ENCODE peak calls at places on chromosomes 7 and 10, in nine cellular contexts. One of them, this sample, is unnamed.

GRCh38 chr10:36624551-36625100 is 500.8 kb upstream of the ANKRD30A start:
- DNase-seq in NCI-H446 treated with DMSO at 0.1 percent for 48 hours: no peak
- DNase-seq in right cardiac atrium: no peak
- DNase-seq in NCI-H460: no peak
- DNase-seq in non-pigmented ciliary epithelial cell: no peak
- DNase-seq in T-helper 2 cell: no peak
- DNase-seq in endothelial cell: no peak
- DNase-seq in AG09309: no peak
- DNase-seq in neuronal stem cell: no peak
- DNase-seq in this sample: no peak

GRCh38 chr10:101778151-101778780 is 2.4 kb upstream of the FGF8 start:
- DNase-seq in NCI-H460: no peak
- DNase-seq in NCI-H446 treated with DMSO at 0.1 percent for 48 hours: no peak
- DNase-seq in endothelial cell: no peak
- DNase-seq in neuronal stem cell: no peak
- DNase-seq in AG09309: no peak
- DNase-seq in right cardiac atrium: no peak
- DNase-seq in non-pigmented ciliary epithelial cell: no peak
- DNase-seq in T-helper 2 cell: no peak
- DNase-seq in this sample: no peak

GRCh38 chr7:20561908-20562307 is 53.6 kb upstream of the ABCB5 start:
- DNase-seq in AG09309: no peak
- DNase-seq in NCI-H460: no peak
- DNase-seq in non-pigmented ciliary epithelial cell: no peak
- DNase-seq in T-helper 2 cell: no peak
- DNase-seq in neuronal stem cell: no peak
- DNase-seq in right cardiac atrium: no peak
- DNase-seq in endothelial cell: no peak
- DNase-seq in NCI-H446 treated with DMSO at 0.1 percent for 48 hours: no peak
- DNase-seq in this sample: no peak

GRCh38 chr7:149635561-149636329 is 137.6 kb downstream of the ZNF467 start:
- DNase-seq in AG09309: no peak
- DNase-seq in T-helper 2 cell: no peak
- DNase-seq in right cardiac atrium: no peak
- DNase-seq in endothelial cell: no peak
- DNase-seq in neuronal stem cell: no peak
- DNase-seq in NCI-H460: no peak
- DNase-seq in NCI-H446 treated with DMSO at 0.1 percent for 48 hours: no peak
- DNase-seq in non-pigmented ciliary epithelial cell: no peak
- DNase-seq in this sample: no peak

GRCh38 chr7:98555403-98555802 is 61.7 kb upstream of the NPTX2 start:
- DNase-seq in NCI-H460: no peak
- DNase-seq in right cardiac atrium: no peak
- DNase-seq in AG09309: no peak
- DNase-seq in non-pigmented ciliary epithelial cell: no peak
- DNase-seq in NCI-H446 treated with DMSO at 0.1 percent for 48 hours: no peak
- DNase-seq in neuronal stem cell: no peak
- DNase-seq in endothelial cell: no peak
- DNase-seq in T-helper 2 cell: no peak
- DNase-seq in this sample: no peak

GRCh38 chr7:36082910-36083309 is 70.1 kb upstream of the EEPD1 start:
- DNase-seq in right cardiac atrium: no peak
- DNase-seq in non-pigmented ciliary epithelial cell: no peak
- DNase-seq in T-helper 2 cell: no peak
- DNase-seq in neuronal stem cell: no peak
- DNase-seq in AG09309: no peak
- DNase-seq in endothelial cell: no peak
- DNase-seq in NCI-H446 treated with DMSO at 0.1 percent for 48 hours: no peak
- DNase-seq in NCI-H460: no peak
- DNase-seq in this sample: no peak

GRCh38 chr7:117217636-117218035 is 105.2 kb downstream of the WNT2 start:
- DNase-seq in AG09309: peak; percentile 86
- DNase-seq in NCI-H460: no peak
- DNase-seq in right cardiac atrium: no peak
- DNase-seq in neuronal stem cell: no peak
- DNase-seq in non-pigmented ciliary epithelial cell: peak; percentile 54
- DNase-seq in T-helper 2 cell: no peak
- DNase-seq in NCI-H446 treated with DMSO at 0.1 percent for 48 hours: no peak
- DNase-seq in endothelial cell: no peak
- DNase-seq in this sample: no peak

GRCh38 chr10:28365840-28366239 is 63.0 kb upstream of the MPP7 start:
- DNase-seq in NCI-H446 treated with DMSO at 0.1 percent for 48 hours: no peak
- DNase-seq in neuronal stem cell: no peak
- DNase-seq in T-helper 2 cell: no peak
- DNase-seq in endothelial cell: no peak
- DNase-seq in AG09309: no peak
- DNase-seq in non-pigmented ciliary epithelial cell: no peak
- DNase-seq in NCI-H460: no peak
- DNase-seq in right cardiac atrium: no peak
- DNase-seq in this sample: no peak

GRCh38 chr10:72072639-72073038 is 15.7 kb downstream of the SPOCK2 start:
- DNase-seq in neuronal stem cell: no peak
- DNase-seq in AG09309: no peak
- DNase-seq in endothelial cell: no peak
- DNase-seq in NCI-H446 treated with DMSO at 0.1 percent for 48 hours: no peak
- DNase-seq in NCI-H460: no peak
- DNase-seq in right cardiac atrium: no peak
- DNase-seq in T-helper 2 cell: no peak
- DNase-seq in non-pigmented ciliary epithelial cell: no peak
- DNase-seq in this sample: no peak

GRCh38 chr10:14383266-14383665 is 52.5 kb upstream of the FRMD4A start:
- DNase-seq in T-helper 2 cell: no peak
- DNase-seq in NCI-H446 treated with DMSO at 0.1 percent for 48 hours: no peak
- DNase-seq in non-pigmented ciliary epithelial cell: no peak
- DNase-seq in NCI-H460: no peak
- DNase-seq in neuronal stem cell: no peak
- DNase-seq in endothelial cell: no peak
- DNase-seq in AG09309: no peak
- DNase-seq in right cardiac atrium: no peak
- DNase-seq in this sample: no peak

GRCh38 chr7:156096806-156097538 is 284.7 kb upstream of the SHH start:
- DNase-seq in endothelial cell: no peak
- DNase-seq in NCI-H460: no peak
- DNase-seq in right cardiac atrium: no peak
- DNase-seq in T-helper 2 cell: no peak
- DNase-seq in non-pigmented ciliary epithelial cell: no peak
- DNase-seq in neuronal stem cell: no peak
- DNase-seq in AG09309: no peak
- DNase-seq in NCI-H446 treated with DMSO at 0.1 percent for 48 hours: no peak
- DNase-seq in this sample: no peak

GRCh38 chr10:33005322-33006282 is 47.6 kb upstream of the ITGB1 start:
- DNase-seq in non-pigmented ciliary epithelial cell: peak; percentile 93
- DNase-seq in NCI-H460: peak; percentile 78
- DNase-seq in T-helper 2 cell: peak; percentile 34
- DNase-seq in AG09309: peak; percentile 97
- DNase-seq in NCI-H446 treated with DMSO at 0.1 percent for 48 hours: no peak
- DNase-seq in endothelial cell: peak; percentile 68
- DNase-seq in right cardiac atrium: peak; percentile 91
- DNase-seq in neuronal stem cell: peak; percentile 18
- DNase-seq in this sample: no peak

GRCh38 chr7:124779194-124779593 is 13.6 kb upstream of the GPR37 start:
- DNase-seq in right cardiac atrium: no peak
- DNase-seq in endothelial cell: no peak
- DNase-seq in AG09309: no peak
- DNase-seq in non-pigmented ciliary epithelial cell: no peak
- DNase-seq in T-helper 2 cell: no peak
- DNase-seq in neuronal stem cell: no peak
- DNase-seq in NCI-H460: no peak
- DNase-seq in NCI-H446 treated with DMSO at 0.1 percent for 48 hours: no peak
- DNase-seq in this sample: no peak

GRCh38 chr10:132884691-132885271 is 57.6 kb downstream of the CFAP46 start:
- DNase-seq in AG09309: no peak
- DNase-seq in non-pigmented ciliary epithelial cell: no peak
- DNase-seq in right cardiac atrium: no peak
- DNase-seq in neuronal stem cell: no peak
- DNase-seq in NCI-H460: no peak
- DNase-seq in endothelial cell: no peak
- DNase-seq in NCI-H446 treated with DMSO at 0.1 percent for 48 hours: no peak
- DNase-seq in T-helper 2 cell: no peak
- DNase-seq in this sample: no peak

GRCh38 chr10:28631896-28632596 is 45.3 kb upstream of the BAMBI start:
- DNase-seq in non-pigmented ciliary epithelial cell: no peak
- DNase-seq in NCI-H446 treated with DMSO at 0.1 percent for 48 hours: no peak
- DNase-seq in AG09309: no peak
- DNase-seq in NCI-H460: no peak
- DNase-seq in neuronal stem cell: no peak
- DNase-seq in T-helper 2 cell: no peak
- DNase-seq in endothelial cell: no peak
- DNase-seq in right cardiac atrium: no peak
- DNase-seq in this sample: no peak

GRCh38 chr10:70455213-70455630 is 13.7 kb upstream of the NODAL start:
- DNase-seq in AG09309: no peak
- DNase-seq in NCI-H446 treated with DMSO at 0.1 percent for 48 hours: no peak
- DNase-seq in endothelial cell: no peak
- DNase-seq in non-pigmented ciliary epithelial cell: no peak
- DNase-seq in NCI-H460: no peak
- DNase-seq in T-helper 2 cell: no peak
- DNase-seq in neuronal stem cell: no peak
- DNase-seq in right cardiac atrium: no peak
- DNase-seq in this sample: no peak

GRCh38 chr7:102205915-102206314 is 80.8 kb upstream of the SH2B2 start:
- DNase-seq in NCI-H460: no peak
- DNase-seq in endothelial cell: no peak
- DNase-seq in T-helper 2 cell: no peak
- DNase-seq in AG09309: no peak
- DNase-seq in right cardiac atrium: no peak
- DNase-seq in neuronal stem cell: no peak
- DNase-seq in NCI-H446 treated with DMSO at 0.1 percent for 48 hours: no peak
- DNase-seq in non-pigmented ciliary epithelial cell: no peak
- DNase-seq in this sample: no peak

GRCh38 chr7:132557489-132558044 is 18.7 kb downstream of the PLXNA4 start:
- DNase-seq in neuronal stem cell: no peak
- DNase-seq in NCI-H446 treated with DMSO at 0.1 percent for 48 hours: no peak
- DNase-seq in T-helper 2 cell: no peak
- DNase-seq in right cardiac atrium: no peak
- DNase-seq in NCI-H460: no peak
- DNase-seq in endothelial cell: no peak
- DNase-seq in non-pigmented ciliary epithelial cell: no peak
- DNase-seq in AG09309: no peak
- DNase-seq in this sample: no peak

GRCh38 chr7:47901542-47901941 is 46.7 kb downstream of the PKD1L1 start:
- DNase-seq in right cardiac atrium: no peak
- DNase-seq in neuronal stem cell: no peak
- DNase-seq in NCI-H460: no peak
- DNase-seq in NCI-H446 treated with DMSO at 0.1 percent for 48 hours: no peak
- DNase-seq in non-pigmented ciliary epithelial cell: no peak
- DNase-seq in AG09309: no peak
- DNase-seq in T-helper 2 cell: no peak
- DNase-seq in endothelial cell: no peak
- DNase-seq in this sample: no peak

GRCh38 chr10:70685461-70685911 is 13.2 kb downstream of the ADAMTS14 start:
- DNase-seq in right cardiac atrium: no peak
- DNase-seq in NCI-H460: no peak
- DNase-seq in NCI-H446 treated with DMSO at 0.1 percent for 48 hours: no peak
- DNase-seq in endothelial cell: no peak
- DNase-seq in neuronal stem cell: no peak
- DNase-seq in T-helper 2 cell: no peak
- DNase-seq in AG09309: no peak
- DNase-seq in non-pigmented ciliary epithelial cell: no peak
- DNase-seq in this sample: no peak

GRCh38 chr7:16604054-16604453 is 41.5 kb downstream of the ANKMY2 start:
- DNase-seq in NCI-H446 treated with DMSO at 0.1 percent for 48 hours: no peak
- DNase-seq in NCI-H460: peak; percentile 17
- DNase-seq in AG09309: no peak
- DNase-seq in neuronal stem cell: no peak
- DNase-seq in non-pigmented ciliary epithelial cell: no peak
- DNase-seq in T-helper 2 cell: no peak
- DNase-seq in endothelial cell: no peak
- DNase-seq in right cardiac atrium: no peak
- DNase-seq in this sample: no peak

GRCh38 chr7:129642871-129643515 is 31.5 kb downstream of the NRF1 start:
- DNase-seq in endothelial cell: no peak
- DNase-seq in T-helper 2 cell: no peak
- DNase-seq in NCI-H446 treated with DMSO at 0.1 percent for 48 hours: no peak
- DNase-seq in non-pigmented ciliary epithelial cell: no peak
- DNase-seq in NCI-H460: no peak
- DNase-seq in neuronal stem cell: no peak
- DNase-seq in AG09309: no peak
- DNase-seq in right cardiac atrium: no peak
- DNase-seq in this sample: no peak

GRCh38 chr10:104084482-104085142 is 1.1 kb downstream of the COL17A1 start:
- DNase-seq in NCI-H446 treated with DMSO at 0.1 percent for 48 hours: no peak
- DNase-seq in endothelial cell: no peak
- DNase-seq in right cardiac atrium: no peak
- DNase-seq in neuronal stem cell: no peak
- DNase-seq in T-helper 2 cell: no peak
- DNase-seq in AG09309: no peak
- DNase-seq in non-pigmented ciliary epithelial cell: no peak
- DNase-seq in NCI-H460: no peak
- DNase-seq in this sample: no peak

GRCh38 chr10:18666810-18667209 is 7.6 kb downstream of the ARL5B start:
- DNase-seq in NCI-H460: peak; percentile 37
- DNase-seq in neuronal stem cell: no peak
- DNase-seq in endothelial cell: no peak
- DNase-seq in T-helper 2 cell: no peak
- DNase-seq in NCI-H446 treated with DMSO at 0.1 percent for 48 hours: no peak
- DNase-seq in right cardiac atrium: no peak
- DNase-seq in non-pigmented ciliary epithelial cell: peak; percentile 68
- DNase-seq in AG09309: no peak
- DNase-seq in this sample: no peak

GRCh38 chr10:24681476-24682088 is 42.1 kb downstream of the ARHGAP21 start:
- DNase-seq in non-pigmented ciliary epithelial cell: no peak
- DNase-seq in right cardiac atrium: no peak
- DNase-seq in endothelial cell: no peak
- DNase-seq in AG09309: no peak
- DNase-seq in neuronal stem cell: no peak
- DNase-seq in NCI-H460: peak; percentile 14
- DNase-seq in NCI-H446 treated with DMSO at 0.1 percent for 48 hours: no peak
- DNase-seq in T-helper 2 cell: no peak
- DNase-seq in this sample: no peak

GRCh38 chr10:43209064-43209455 is 57.8 kb downstream of the RASGEF1A start:
- DNase-seq in AG09309: no peak
- DNase-seq in T-helper 2 cell: no peak
- DNase-seq in NCI-H460: no peak
- DNase-seq in non-pigmented ciliary epithelial cell: no peak
- DNase-seq in neuronal stem cell: no peak
- DNase-seq in endothelial cell: peak; percentile 1
- DNase-seq in NCI-H446 treated with DMSO at 0.1 percent for 48 hours: no peak
- DNase-seq in right cardiac atrium: no peak
- DNase-seq in this sample: no peak

GRCh38 chr10:132446661-132447445 is 49.9 kb downstream of the PWWP2B start:
- DNase-seq in endothelial cell: peak; percentile 55
- DNase-seq in NCI-H446 treated with DMSO at 0.1 percent for 48 hours: no peak
- DNase-seq in T-helper 2 cell: peak; percentile 55
- DNase-seq in AG09309: no peak
- DNase-seq in neuronal stem cell: no peak
- DNase-seq in right cardiac atrium: peak; percentile 80
- DNase-seq in NCI-H460: peak; percentile 87
- DNase-seq in non-pigmented ciliary epithelial cell: no peak
- DNase-seq in this sample: peak; percentile 67

GRCh38 chr7:149598721-149599308 is 101.2 kb upstream of the ZNF746 start:
- DNase-seq in NCI-H446 treated with DMSO at 0.1 percent for 48 hours: no peak
- DNase-seq in non-pigmented ciliary epithelial cell: peak; percentile 18
- DNase-seq in NCI-H460: peak; percentile 5
- DNase-seq in AG09309: peak; percentile 3
- DNase-seq in right cardiac atrium: no peak
- DNase-seq in neuronal stem cell: no peak
- DNase-seq in endothelial cell: peak; percentile 57
- DNase-seq in T-helper 2 cell: no peak
- DNase-seq in this sample: no peak